ENCODE peak calls at places on chromosomes 11 and 22, in five cellular contexts. V is prostate gland, J is A549, Q is stomach, H is heart left ventricle. P is an unnamed sample.

GRCh38 chr22:32389685-32390084 is 22.4 kb downstream of the RTCB start:
- DNase-seq in J (peak), V (no peak), Q (no peak), H (no peak), P (no peak)

GRCh38 chr11:120032766-120033390 is 105.0 kb downstream of the TRIM29 start:
- DNase-seq in V (no peak), J (no peak), H (no peak), Q (no peak), P (no peak)

GRCh38 chr22:20652582-20652981 is 121.3 kb upstream of the SERPIND1 start:
- DNase-seq in Q (no peak), J (no peak), V (no peak), H (no peak), P (no peak)

GRCh38 chr11:36354221-36355003 is 58.3 kb downstream of the PRR5L start:
- DNase-seq in J (no peak), H (no peak), V (no peak), Q (no peak), P (no peak)

GRCh38 chr11:72776844-72777754 is 16.7 kb downstream of the STARD10 start:
- DNase-seq in H (peak), Q (peak), J (no peak), V (no peak), P (no peak)

GRCh38 chr22:43515411-43515810 is 103.6 kb downstream of the MPPED1 start:
- DNase-seq in J (no peak), H (no peak), V (no peak), Q (no peak), P (no peak)

GRCh38 chr11:59266491-59266890 is 53.8 kb upstream of the MPEG1 start:
- DNase-seq in V (no peak), Q (no peak), H (no peak), J (no peak), P (no peak)

GRCh38 chr11:124672531-124673215 is 866 bp downstream of the SIAE start:
- DNase-seq in Q (no peak), V (no peak), H (no peak), J (no peak), P (no peak)

GRCh38 chr11:58011771-58012170 is 11.9 kb upstream of the OR9Q1 start:
- DNase-seq in V (no peak), J (no peak), Q (no peak), H (no peak), P (no peak)

DNA sequence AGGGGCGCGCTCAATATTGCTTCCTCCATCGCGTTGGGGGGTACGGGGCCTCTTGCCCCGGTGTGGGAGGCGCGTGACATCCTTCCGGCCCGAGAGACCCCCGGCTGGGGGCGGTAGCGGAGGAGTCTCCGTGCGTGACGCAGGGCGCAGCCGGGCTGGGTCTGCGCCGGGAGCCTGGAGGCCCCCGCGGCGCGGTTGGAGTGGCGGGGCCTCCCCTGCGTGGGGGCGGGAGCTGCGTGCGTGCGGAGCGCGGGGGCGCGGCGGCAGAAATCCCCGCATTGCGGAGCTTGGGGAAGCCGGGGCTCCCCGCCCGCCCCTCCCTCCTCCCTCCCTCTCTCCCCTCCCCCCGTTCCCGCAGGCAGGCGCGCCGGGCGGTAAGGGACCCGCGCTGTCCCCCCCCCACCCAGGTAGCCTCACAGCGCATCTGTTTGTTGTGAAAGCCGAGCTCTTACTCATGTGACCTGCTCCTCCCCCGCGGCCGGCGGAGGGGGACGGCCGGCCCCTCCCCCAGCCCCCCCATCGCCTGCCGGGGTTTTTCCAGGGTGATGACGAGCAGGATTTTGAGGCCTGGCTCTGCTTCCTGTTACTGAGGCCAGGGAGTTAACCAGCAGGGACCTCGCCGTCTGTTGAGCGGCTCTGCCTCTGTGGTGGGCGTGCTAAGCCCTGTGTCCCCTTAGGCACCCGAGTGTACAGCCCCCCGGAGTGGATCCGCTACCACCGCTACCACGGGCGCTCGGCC is 1.6 kb downstream of the PIM3 start:
- DNase-seq in Q (peak), H (peak), J (peak), V (peak), P (peak)
- TF ChIP-seq POLR2A in Q (no peak), H (no peak), J (no peak), V (peak), P (no peak)

DNA sequence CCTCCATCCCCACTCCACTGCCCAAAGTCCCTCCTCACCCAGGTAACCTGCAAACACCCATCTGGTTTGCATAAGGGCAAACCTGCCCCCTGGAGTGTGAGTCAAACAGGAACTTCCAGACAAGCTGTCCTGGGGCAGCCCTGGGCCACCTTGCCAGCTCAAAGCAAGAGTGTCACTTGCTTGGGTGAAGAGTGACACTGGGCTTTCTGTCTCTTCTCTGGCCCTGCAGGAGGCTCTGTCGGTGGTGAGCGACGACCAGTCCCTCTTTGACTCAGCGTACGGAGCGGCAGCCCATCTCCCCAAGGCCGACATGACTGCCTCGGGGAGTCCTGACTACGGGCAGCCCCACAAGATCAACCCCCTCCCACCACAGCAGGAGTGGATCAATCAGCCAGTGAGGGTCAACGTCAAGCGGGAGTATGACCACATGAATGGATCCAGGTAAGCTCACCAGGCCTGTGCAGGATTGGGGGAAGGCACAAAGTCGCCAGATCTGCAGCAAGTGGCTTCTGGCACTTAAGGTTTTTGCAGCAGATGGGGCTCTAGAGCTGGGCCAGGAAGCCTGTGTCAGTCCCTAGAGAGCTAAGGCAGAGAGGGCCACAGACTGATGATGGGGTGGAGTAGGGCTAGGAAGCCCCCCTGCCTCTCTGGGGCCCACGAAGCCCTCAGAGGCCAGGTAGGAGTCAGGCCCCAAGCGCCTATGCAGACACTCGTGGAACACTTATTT is 64.2 kb downstream of the FLI1 start:
- DNase-seq in J (no peak), Q (no peak), V (no peak), H (no peak), P (no peak)
- TF ChIP-seq CTCF in J (no peak), Q (no peak), V (no peak), H (no peak), P (no peak)

DNA sequence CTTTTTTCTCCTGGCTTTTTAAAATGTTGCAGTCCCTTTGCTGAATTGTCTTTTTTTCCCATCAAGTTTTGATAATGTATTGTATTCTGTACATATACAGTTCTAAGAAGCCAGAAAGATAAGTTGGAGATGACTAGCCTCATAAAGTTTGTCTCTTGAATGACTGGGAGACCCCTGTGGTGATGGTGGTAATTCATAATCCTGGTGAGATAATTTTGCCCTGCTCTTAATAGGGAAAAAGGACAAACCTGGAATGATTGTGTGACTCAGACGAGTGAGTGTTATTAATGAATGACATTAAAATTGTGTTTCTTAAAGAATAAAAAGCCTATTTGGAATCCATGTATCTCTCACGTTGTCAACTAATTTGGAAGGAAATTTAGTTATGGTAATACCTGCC is 1.2 kb downstream of the HIKESHI start:
- DNase-seq in J (no peak), H (no peak), V (no peak), Q (no peak), P (no peak)
- H3K4me3 ChIP-seq in J (peak), H (peak), V (peak), Q (peak), P (no peak)

GRCh38 chr11:45832835-45833446 is 14.3 kb upstream of the CRY2 start:
- DNase-seq in V (no peak), H (no peak), Q (no peak), J (no peak), P (no peak)
- TF ChIP-seq POLR2A in V (no peak), H (no peak), Q (no peak), J (no peak), P (no peak)

GRCh38 chr11:30106222-30106621 is 89.4 kb upstream of the KCNA4 start:
- DNase-seq in Q (no peak), J (no peak), H (no peak), V (no peak), P (no peak)

GRCh38 chr11:30100514-30100913 is 83.7 kb upstream of the KCNA4 start:
- DNase-seq in V (no peak), J (no peak), Q (no peak), H (no peak), P (no peak)
- TF ChIP-seq CTCF in V (no peak), J (no peak), Q (no peak), H (no peak), P (no peak)

DNA sequence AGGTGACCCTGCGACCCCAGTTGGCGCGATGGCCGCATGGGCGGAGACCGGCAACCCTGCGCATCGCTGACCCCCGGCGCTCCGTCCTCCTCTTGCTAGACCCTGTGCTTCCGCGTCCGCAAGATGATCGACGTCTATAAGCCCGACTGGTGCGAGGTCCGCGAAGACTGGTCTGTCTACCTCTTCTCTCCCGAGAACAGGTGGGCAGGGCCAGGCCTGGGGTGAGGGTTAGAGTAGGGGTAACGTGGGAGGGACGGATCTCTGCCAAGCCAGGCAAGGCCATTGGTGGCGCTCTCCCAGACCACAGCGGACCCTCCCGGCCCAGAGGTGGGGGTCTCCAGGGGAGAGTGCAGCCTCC is 92.1 kb downstream of the CACNA1I start:
- DNase-seq in H (no peak), V (no peak), J (no peak), Q (no peak), P (no peak)
- H3K4me3 ChIP-seq in H (no peak), V (peak), J (no peak), Q (peak), P (no peak)

DNA sequence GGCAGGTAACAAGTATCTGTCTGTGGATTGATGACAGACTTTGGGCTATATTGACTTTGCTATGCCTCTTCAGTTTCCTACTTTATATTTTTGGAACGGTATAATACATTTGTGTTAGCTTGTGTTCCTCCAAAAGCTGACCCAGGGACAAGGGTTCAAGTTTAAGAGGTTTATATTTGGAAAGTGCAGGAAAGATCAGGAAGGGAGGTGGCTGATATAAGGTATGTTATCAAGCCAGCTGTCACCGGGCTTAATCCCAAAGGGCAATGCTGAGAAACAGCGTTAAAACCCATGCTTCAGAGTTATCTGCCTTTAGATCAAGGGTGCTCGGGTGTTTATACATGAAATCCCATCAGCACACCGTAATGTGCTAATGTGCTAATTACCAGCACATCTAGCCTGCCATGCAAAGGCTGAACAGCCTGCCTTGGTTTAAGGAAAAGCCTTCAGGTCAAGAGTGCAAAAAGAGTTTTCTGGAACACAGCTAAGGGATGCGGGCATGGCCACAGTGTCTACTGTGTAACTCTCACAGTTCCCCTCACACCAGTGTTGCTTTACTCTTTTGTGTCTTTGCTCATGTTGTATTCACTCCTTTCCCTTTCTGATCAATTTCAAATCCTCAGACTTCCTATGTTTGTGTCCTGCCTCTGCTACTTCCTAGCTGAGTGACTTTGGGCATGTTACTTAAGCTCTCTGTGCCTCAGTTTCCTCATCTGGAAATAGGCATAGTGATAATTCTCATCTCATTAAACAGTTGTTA is 77.5 kb downstream of the BDNF start:
- DNase-seq in Q (no peak), H (no peak), J (no peak), V (no peak), P (no peak)
- TF ChIP-seq POLR2A in Q (no peak), H (no peak), J (no peak), V (no peak), P (no peak)

P was measured in lower leg skin.